ENCODE peak calls at places on chromosome 15, in nine cellular contexts. D is GM23338, F is thoracic aorta, V is esophagus squamous epithelium, J is hepatocyte, A is heart left ventricle, E is HL-60, I is left ventricle myocardium inferior, Z is pancreas. K is an unnamed sample.

GRCh38 chr15:56325186-56325585 is 40.0 kb upstream of the TEX9 start:
- DNase-seq in D (no peak), F (no peak), V (no peak), J (no peak), A (no peak), E (no peak), I (no peak), Z (no peak), K (peak)

GRCh38 chr15:59828871-59829270 is 139.8 kb upstream of the BNIP2 start:
- DNase-seq in D (no peak), F (no peak), V (no peak), J (no peak), A (no peak), E (no peak), I (no peak), Z (no peak), K (no peak)

GRCh38 chr15:88708256-88709054 is 69.6 kb downstream of the ISG20 start:
- DNase-seq in D (no peak), F (no peak), V (no peak), J (no peak), A (no peak), E (peak), I (no peak), Z (no peak), K (peak)

GRCh38 chr15:70427120-70427519 is 329.4 kb upstream of the TLE3 start:
- DNase-seq in D (no peak), F (no peak), V (no peak), J (no peak), A (no peak), E (no peak), I (no peak), Z (no peak), K (no peak)

GRCh38 chr15:29934251-29934650 is 112.0 kb upstream of the TJP1 start:
- DNase-seq in D (no peak), F (no peak), V (no peak), J (no peak), A (no peak), E (no peak), I (no peak), Z (no peak), K (peak)

GRCh38 chr15:81809543-81809942 is 236.3 kb downstream of the MEX3B start:
- DNase-seq in D (peak), F (no peak), V (no peak), J (peak), A (no peak), E (peak), I (no peak), Z (peak), K (peak)

GRCh38 chr15:70528270-70528706 is 235.1 kb downstream of the UACA start:
- DNase-seq in D (no peak), F (no peak), V (no peak), J (peak), A (no peak), E (no peak), I (no peak), Z (no peak), K (no peak)

GRCh38 chr15:90076716-90077115 is 25.6 kb downstream of the IDH2 start:
- DNase-seq in D (no peak), F (no peak), V (no peak), J (no peak), A (no peak), E (no peak), I (no peak), Z (no peak), K (no peak)

GRCh38 chr15:63389902-63390301 is 8.3 kb upstream of the CA12 start:
- DNase-seq in D (no peak), F (no peak), V (no peak), J (peak), A (no peak), E (peak), I (no peak), Z (peak), K (no peak)

GRCh38 chr15:99998661-99999101 is 265.4 kb upstream of the LYSMD4 start:
- DNase-seq in D (no peak), F (no peak), V (no peak), J (no peak), A (no peak), E (no peak), I (no peak), Z (no peak), K (no peak)

GRCh38 chr15:85496551-85497545 is 116.4 kb downstream of the AKAP13 start:
- DNase-seq in D (no peak), F (no peak), V (no peak), J (no peak), A (no peak), E (no peak), I (no peak), Z (no peak), K (no peak)

GRCh38 chr15:67931861-67932260 is 92.0 kb upstream of the RNU6-1 start:
- DNase-seq in D (no peak), F (no peak), V (no peak), J (peak), A (no peak), E (no peak), I (no peak), Z (no peak), K (peak)

GRCh38 chr15:60073441-60073840 is 69.3 kb downstream of the FOXB1 start:
- DNase-seq in D (no peak), F (no peak), V (no peak), J (no peak), A (no peak), E (no peak), I (no peak), Z (no peak), K (no peak)

GRCh38 chr15:47184003-47184404 is 533.3 kb upstream of the SEMA6D start:
- DNase-seq in D (peak), F (no peak), V (no peak), J (peak), A (no peak), E (no peak), I (no peak), Z (no peak), K (no peak)

DNA sequence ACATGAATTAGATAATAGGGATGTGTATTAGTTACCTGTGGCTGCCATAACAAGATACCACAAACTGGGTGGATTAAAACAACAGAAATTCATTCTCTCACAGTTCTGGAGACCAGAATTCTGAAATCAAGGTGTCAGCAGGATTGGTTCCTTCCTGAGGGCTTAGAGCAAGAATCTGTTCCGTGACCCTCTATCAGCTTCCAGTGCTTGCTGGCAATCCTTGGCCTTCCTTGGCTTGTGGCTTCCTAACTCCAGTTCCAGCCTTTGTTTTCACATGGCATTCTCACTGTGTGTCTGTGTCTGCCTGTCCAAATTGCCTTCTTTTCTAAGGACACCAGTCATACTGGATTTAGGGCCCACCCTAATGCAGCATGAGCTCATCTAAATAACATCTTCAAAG is 94.4 kb upstream of the NR2E3 start:
- DNase-seq in D (no peak), F (no peak), V (no peak), J (no peak), A (no peak), E (no peak), I (no peak), Z (no peak), K (no peak)
- H3K4me3 ChIP-seq in D (no peak), F (no peak), V (no peak), J (no peak), A (no peak), E (no peak), I (no peak), Z (no peak), K (no peak)

GRCh38 chr15:80464952-80465645 is 60.9 kb downstream of the ARNT2 start:
- DNase-seq in D (no peak), F (no peak), V (no peak), J (no peak), A (no peak), E (no peak), I (no peak), Z (no peak), K (no peak)

GRCh38 chr15:80459380-80459779 is 55.2 kb downstream of the ARNT2 start:
- DNase-seq in D (no peak), F (no peak), V (no peak), J (no peak), A (no peak), E (no peak), I (no peak), Z (no peak), K (no peak)

GRCh38 chr15:80462111-80462510 is 57.9 kb downstream of the ARNT2 start:
- DNase-seq in D (no peak), F (no peak), V (no peak), J (no peak), A (no peak), E (no peak), I (no peak), Z (no peak), K (no peak)

GRCh38 chr15:80462836-80463512 is 58.8 kb downstream of the ARNT2 start:
- DNase-seq in D (no peak), F (no peak), V (no peak), J (no peak), A (no peak), E (no peak), I (no peak), Z (no peak), K (no peak)

GRCh38 chr15:80461370-80462060 is 57.3 kb downstream of the ARNT2 start:
- DNase-seq in D (no peak), F (no peak), V (no peak), J (no peak), A (no peak), E (no peak), I (no peak), Z (no peak), K (no peak)
- TF ChIP-seq CTCF in D (no peak), F (no peak), V (no peak), J (no peak), A (no peak), E (no peak), I (no peak), Z (no peak), K (no peak)

GRCh38 chr15:44298878-44299277 is 10.4 kb downstream of the GOLM2 start:
- DNase-seq in D (peak), F (no peak), V (no peak), J (no peak), A (no peak), E (no peak), I (no peak), Z (no peak), K (peak)

GRCh38 chr15:44295909-44296420 is 7.4 kb downstream of the GOLM2 start:
- DNase-seq in D (no peak), F (no peak), V (no peak), J (no peak), A (no peak), E (no peak), I (no peak), Z (no peak), K (no peak)

GRCh38 chr15:44299997-44300396 is 11.5 kb downstream of the GOLM2 start:
- DNase-seq in D (no peak), F (no peak), V (no peak), J (no peak), A (no peak), E (no peak), I (no peak), Z (no peak), K (no peak)

GRCh38 chr15:44300567-44300966 is 12.0 kb downstream of the GOLM2 start:
- DNase-seq in D (no peak), F (no peak), V (no peak), J (no peak), A (no peak), E (peak), I (no peak), Z (no peak), K (no peak)

DNA sequence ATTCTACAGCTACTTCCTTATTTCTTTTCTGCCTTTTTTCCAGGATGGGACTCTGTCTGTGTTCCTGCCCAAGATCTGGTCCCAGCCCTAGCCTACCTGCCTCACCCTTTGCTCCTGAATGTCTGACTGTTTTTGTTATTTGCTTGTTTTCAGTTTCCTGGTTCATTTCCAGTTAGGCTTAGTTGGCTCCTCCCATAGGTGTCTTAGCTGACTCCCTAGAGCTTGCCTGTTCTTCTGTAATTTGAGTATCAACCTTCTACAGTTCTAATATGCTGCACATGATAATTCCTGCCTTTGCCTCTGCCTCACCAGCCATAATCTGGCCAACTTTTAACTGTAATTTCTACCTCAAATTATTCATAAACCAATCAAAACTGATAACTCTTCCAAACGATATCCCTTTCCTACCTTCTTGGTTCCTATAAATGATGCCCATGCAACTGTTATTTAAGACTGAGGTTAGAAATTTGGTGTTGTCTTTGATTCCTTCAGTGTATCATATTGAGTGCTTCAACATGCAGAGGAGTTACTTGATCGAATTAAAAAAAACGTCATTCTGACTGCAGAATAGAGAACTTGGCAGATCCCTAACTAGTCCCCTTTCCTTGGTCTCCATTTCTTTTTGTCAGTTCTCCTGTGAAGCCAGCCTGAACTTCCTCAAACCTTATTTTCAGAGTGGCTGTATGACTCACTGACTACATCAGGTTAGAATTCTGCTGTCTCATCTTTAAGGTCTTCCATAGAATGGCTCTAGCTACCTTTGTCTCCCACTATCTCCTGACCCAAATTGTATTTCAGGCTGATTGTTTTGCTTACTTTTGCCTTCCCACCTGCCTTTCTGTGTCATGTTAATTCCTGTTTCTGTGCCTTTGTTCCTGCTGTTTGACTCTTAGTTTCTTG is 8.4 kb downstream of the GOLM2 start:
- DNase-seq in D (peak), F (no peak), V (no peak), J (peak), A (no peak), E (peak), I (no peak), Z (peak), K (peak)
- H3K4me3 ChIP-seq in D (no peak), F (no peak), V (no peak), J (no peak), A (no peak), E (no peak), I (no peak), Z (no peak), K (no peak)

GRCh38 chr15:48963524-48964113 is at the start of gene SHC4:
- DNase-seq in D (peak), F (no peak), V (no peak), J (peak), A (peak), E (no peak), I (peak), Z (peak), K (peak)
- TF ChIP-seq CTCF in D (no peak), F (no peak), V (no peak), J (peak), A (no peak), E (no peak), I (peak), Z (no peak), K (peak)

DNA sequence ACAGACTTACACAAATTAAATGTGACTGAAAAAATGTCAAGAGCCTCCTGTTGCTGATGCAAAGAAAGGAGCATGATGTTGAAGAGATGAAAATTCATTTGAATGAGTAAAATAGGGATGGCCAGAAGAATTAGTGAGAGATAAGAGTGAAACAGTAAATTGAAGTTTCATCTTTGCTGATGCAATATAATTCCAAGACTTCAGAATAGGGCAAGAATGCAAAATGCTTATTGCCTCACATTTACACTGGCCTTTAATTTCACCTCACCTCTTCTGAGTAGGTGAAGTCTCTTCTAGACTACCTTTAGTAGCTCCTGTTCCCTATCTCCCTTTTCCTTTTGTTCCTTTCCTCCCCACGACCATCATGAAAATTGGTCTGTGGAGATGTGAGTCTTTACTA is 15.3 kb upstream of the MAPK6 start:
- DNase-seq in D (no peak), F (no peak), V (no peak), J (no peak), A (no peak), E (no peak), I (no peak), Z (no peak), K (no peak)
- H3K4me3 ChIP-seq in D (no peak), F (no peak), V (no peak), J (no peak), A (no peak), E (no peak), I (no peak), Z (no peak), K (no peak)

DNA sequence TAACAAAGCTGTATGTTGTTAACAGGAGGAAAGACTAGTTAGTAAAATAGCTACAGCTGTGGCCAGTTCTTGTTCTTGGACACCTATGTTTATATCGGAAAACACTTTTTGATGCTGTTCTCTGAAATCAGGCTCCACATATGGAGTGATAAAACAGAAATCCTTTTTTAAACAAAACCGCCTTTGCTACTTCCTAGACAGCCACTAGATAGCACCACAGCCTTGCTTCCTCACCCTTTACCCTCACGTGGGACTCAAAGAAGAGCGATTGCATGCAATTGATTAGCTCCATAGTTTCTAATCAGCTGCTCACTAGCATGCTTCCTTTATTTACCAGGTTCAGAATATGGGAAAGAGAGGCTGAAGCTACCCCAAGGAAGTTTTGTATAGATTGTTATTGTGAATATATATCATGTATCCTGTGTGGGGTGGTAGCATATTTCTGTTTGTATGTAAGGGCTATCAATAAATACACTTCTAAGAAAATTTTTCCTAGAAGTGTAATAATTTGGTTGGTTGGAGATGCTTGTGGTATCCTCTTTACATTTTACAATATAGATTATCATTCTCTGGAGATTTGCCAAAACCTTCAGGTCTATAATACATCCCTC is 4.3 kb upstream of the MTFMT start:
- DNase-seq in D (peak), F (no peak), V (no peak), J (peak), A (no peak), E (no peak), I (no peak), Z (no peak), K (peak)
- TF ChIP-seq CTCF in D (peak), F (peak), V (peak), J (peak), A (no peak), E (peak), I (peak), Z (no peak), K (peak)